ENCODE peak calls at places on chromosomes 2 and 18, in five cellular contexts. F, M, I, G and B are unnamed samples. For H3K4me1 and H3K9me3, the result is how much of the 10 kb centered on the place peaks cover.

GRCh38 chr2:120883607-120884405 is 148.1 kb downstream of the GLI2 start:
- DNase-seq in M (no peak), I (no peak), G (no peak), F (peak), B (no peak)

GRCh38 chr2:218720048-218721041 is 9.7 kb downstream of the TTLL4 start:
- DNase-seq in F (no peak), I (no peak), G (no peak), M (no peak), B (no peak)

GRCh38 chr2:71538241-71538640 is 84.9 kb downstream of the DYSF start:
- DNase-seq in G (no peak), F (no peak), M (no peak), I (no peak), B (no peak)

GRCh38 chr18:31553800-31554199 is 37.9 kb upstream of the TTR start:
- DNase-seq in G (no peak), I (no peak), M (no peak), F (no peak), B (no peak)

GRCh38 chr18:27075828-27076227 is 109.3 kb downstream of the CHST9 start:
- DNase-seq in I (no peak), F (no peak), G (no peak), M (no peak), B (no peak)

GRCh38 chr18:13137939-13138821 is 80.4 kb upstream of the LDLRAD4 start:
- DNase-seq in I (peak), G (peak), F (peak), M (peak), B (peak)

GRCh38 chr2:20501974-20502373 is 55.1 kb downstream of the RHOB start:
- DNase-seq in M (no peak), G (no peak), I (no peak), F (no peak), B (no peak)

GRCh38 chr2:56185101-56185581 is 1.4 kb downstream of the CCDC85A start:
- DNase-seq in I (peak), G (peak), M (no peak), F (no peak), B (no peak)

GRCh38 chr18:50179465-50179864 is 15.5 kb downstream of the MYO5B start:
- DNase-seq in M (no peak), F (no peak), I (no peak), G (no peak), B (no peak)

GRCh38 chr18:50182516-50182915 is 12.4 kb downstream of the MYO5B start:
- DNase-seq in I (no peak), M (no peak), G (no peak), F (no peak), B (no peak)

GRCh38 chr18:50178601-50179000 is 16.3 kb downstream of the MYO5B start:
- DNase-seq in F (no peak), M (no peak), I (no peak), G (no peak), B (no peak)

GRCh38 chr18:50183556-50183955 is 11.4 kb downstream of the MYO5B start:
- DNase-seq in M (no peak), G (no peak), F (no peak), I (no peak), B (no peak)

GRCh38 chr18:50181590-50181989 is 13.4 kb downstream of the MYO5B start:
- DNase-seq in I (no peak), M (no peak), G (no peak), F (no peak), B (no peak)
- H3K4me1 ChIP-seq in I (under half), M (under half), G (under half), F (under half), B (under half)

GRCh38 chr18:57648414-57648813 is 26.8 kb upstream of the NARS1 start:
- DNase-seq in M (no peak), F (no peak), G (no peak), I (no peak), B (no peak)

GRCh38 chr18:57640236-57640635 is 18.6 kb upstream of the NARS1 start:
- DNase-seq in M (no peak), F (no peak), G (no peak), I (no peak), B (no peak)

GRCh38 chr18:57640749-57641148 is 19.1 kb upstream of the NARS1 start:
- DNase-seq in F (no peak), I (no peak), G (no peak), M (no peak), B (no peak)

GRCh38 chr18:57649536-57650495 is 28.2 kb upstream of the NARS1 start:
- DNase-seq in M (no peak), F (no peak), G (no peak), I (no peak), B (no peak)

DNA sequence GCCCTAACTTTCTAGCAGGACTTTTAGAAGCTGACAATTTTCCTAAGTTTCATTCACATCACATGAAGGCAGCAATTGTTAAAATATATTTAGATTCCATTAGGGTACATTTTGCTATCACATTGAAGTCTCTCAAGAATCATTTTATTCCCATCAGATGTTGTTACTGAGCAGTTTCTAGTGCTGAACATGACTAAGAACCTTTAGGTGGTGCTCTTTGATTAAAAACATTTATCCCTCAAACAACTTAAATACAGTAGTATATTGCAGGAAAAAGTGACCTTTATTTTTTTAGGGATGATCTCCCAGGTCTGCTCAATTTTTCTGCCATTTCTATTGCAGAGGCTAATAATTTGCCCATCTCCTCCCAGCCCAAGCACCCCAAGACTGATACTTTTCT is 22.9 kb upstream of the NARS1 start:
- DNase-seq in F (no peak), I (no peak), M (no peak), G (no peak), B (no peak)
- H3K9me3 ChIP-seq in F (under half), I (under half), M (under half), G (under half), B (under half)

GRCh38 chr2:66434679-66435548 is at the start of gene MEIS1:
- DNase-seq in F (peak), M (peak), I (peak), G (peak), B (no peak)

GRCh38 chr2:66431840-66432511 is 2.9 kb upstream of the MEIS1 start:
- DNase-seq in F (peak), G (no peak), I (no peak), M (no peak), B (no peak)

GRCh38 chr2:66433945-66434678 is 813 bp upstream of the MEIS1 start:
- DNase-seq in G (peak), F (peak), M (no peak), I (peak), B (no peak)

GRCh38 chr2:66432801-66433694 is 1.9 kb upstream of the MEIS1 start:
- DNase-seq in M (peak), F (peak), G (peak), I (peak), B (no peak)

GRCh38 chr2:66433695-66433944 is 1.3 kb upstream of the MEIS1 start:
- DNase-seq in F (no peak), M (no peak), I (no peak), G (no peak), B (no peak)
- H3K4me3 ChIP-seq in F (peak), M (peak), I (peak), G (peak), B (no peak)

DNA sequence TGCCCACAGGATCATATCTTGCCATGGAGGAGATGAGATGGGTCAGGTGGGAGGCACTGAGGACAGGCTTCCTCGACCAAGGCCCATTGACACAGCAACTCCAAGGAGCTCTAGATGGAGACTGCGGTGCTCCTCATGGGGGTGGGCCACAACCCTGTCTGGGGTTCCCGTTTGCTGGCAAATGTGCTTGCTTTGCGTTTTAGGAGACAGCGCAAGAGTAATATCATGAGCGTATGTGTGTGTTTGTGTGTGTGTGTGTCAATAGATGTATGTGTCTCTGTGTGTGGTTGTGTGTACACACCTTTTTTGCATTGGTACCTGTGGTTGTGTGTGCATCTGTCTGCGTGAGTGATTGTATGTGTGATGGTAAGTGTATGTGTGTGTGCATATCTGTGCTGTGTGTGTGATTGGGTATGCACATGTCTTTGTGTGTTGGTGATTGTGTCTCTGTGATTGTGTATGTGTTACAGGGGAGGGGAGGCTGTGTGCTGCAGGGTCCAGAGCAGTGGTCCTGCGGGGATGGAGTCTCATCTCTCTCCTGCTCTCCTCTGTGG is 4.4 kb downstream of the FBLN7 start:
- DNase-seq in G (no peak), F (no peak), I (no peak), M (peak), B (no peak)
- H3K4me1 ChIP-seq in G (under half), F (under half), I (under half), M (under half), B (under half)

GRCh38 chr2:240525802-240526201 is 32.0 kb downstream of the ANKMY1 start:
- DNase-seq in M (no peak), F (no peak), I (no peak), G (no peak), B (no peak)
- H3K9me3 ChIP-seq in M (under half), F (under half), I (under half), G (under half), B (under half)

DNA sequence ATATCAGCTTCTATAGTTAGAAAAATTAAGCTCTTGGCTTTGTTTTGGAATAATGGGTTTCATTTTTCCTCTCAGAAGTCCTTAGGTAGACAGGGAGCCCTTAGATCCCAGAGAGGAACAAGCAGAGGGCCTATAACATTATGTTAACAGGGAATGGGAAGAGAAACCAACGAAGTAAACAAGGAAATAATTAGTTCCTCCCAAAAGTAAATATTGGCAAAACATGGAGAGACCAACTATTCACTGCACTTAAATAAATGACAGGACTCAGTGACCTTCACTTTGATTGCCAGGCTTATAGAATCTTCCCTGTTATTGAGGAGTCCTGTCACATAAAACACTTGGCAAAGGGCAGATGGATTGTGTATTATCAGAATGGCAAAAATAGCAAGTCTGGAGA is 5.3 kb downstream of the CRIM1 start:
- DNase-seq in F (no peak), M (no peak), G (no peak), I (no peak), B (no peak)
- H3K4me3 ChIP-seq in F (no peak), M (no peak), G (no peak), I (no peak), B (no peak)